ENCODE peak calls at places on chromosomes 16 and 17, in four cellular contexts. One of them, this sample, is unnamed.

GRCh38 chr16:68263559-68264127 is 683 bp upstream of the SLC7A6 start:
- DNase-seq in stomach: no peak
- DNase-seq in fibroblast of lung: no peak
- DNase-seq in AG04450: no peak
- DNase-seq in this sample: no peak

GRCh38 chr16:58503166-58503862 is 3.4 kb downstream of the NDRG4 start:
- DNase-seq in stomach: no peak
- DNase-seq in fibroblast of lung: no peak
- DNase-seq in AG04450: no peak
- DNase-seq in this sample: no peak

GRCh38 chr17:2025622-2026309 is 632 bp upstream of the RTN4RL1 start:
- DNase-seq in stomach: peak; percentile 81
- DNase-seq in fibroblast of lung: peak; percentile 54
- DNase-seq in AG04450: no peak
- DNase-seq in this sample: no peak

GRCh38 chr16:3945751-3946603 is 65.5 kb upstream of the CREBBP start:
- DNase-seq in stomach: peak; percentile 60
- DNase-seq in fibroblast of lung: peak; percentile 98
- DNase-seq in AG04450: peak; percentile 98
- DNase-seq in this sample: peak; percentile 96

GRCh38 chr16:64532117-64532516 is 589.7 kb downstream of the CDH11 start:
- DNase-seq in stomach: no peak
- DNase-seq in fibroblast of lung: no peak
- DNase-seq in AG04450: no peak
- DNase-seq in this sample: no peak

GRCh38 chr16:73092236-73092781 is 44.4 kb upstream of the ZFHX3 start:
- DNase-seq in stomach: no peak
- DNase-seq in fibroblast of lung: no peak
- DNase-seq in AG04450: no peak
- DNase-seq in this sample: no peak

GRCh38 chr16:68444058-68444657 is 4.2 kb downstream of the SMPD3 start:
- DNase-seq in stomach: peak; percentile 52
- DNase-seq in fibroblast of lung: peak; percentile 29
- DNase-seq in AG04450: no peak
- DNase-seq in this sample: no peak

GRCh38 chr17:35900693-35901487 is 20.7 kb upstream of the CCL5 start:
- DNase-seq in stomach: no peak
- DNase-seq in fibroblast of lung: no peak
- DNase-seq in AG04450: no peak
- DNase-seq in this sample: no peak

GRCh38 chr16:9798474-9798873 is 383.8 kb downstream of the GRIN2A start:
- DNase-seq in stomach: no peak
- DNase-seq in fibroblast of lung: peak; percentile 13
- DNase-seq in AG04450: no peak
- DNase-seq in this sample: no peak

GRCh38 chr17:67637901-67638641 is 79.7 kb upstream of the NOL11 start:
- DNase-seq in stomach: peak; percentile 86
- DNase-seq in fibroblast of lung: peak; percentile 42
- DNase-seq in AG04450: no peak
- DNase-seq in this sample: no peak

GRCh38 chr17:3602499-3602898 is 6.7 kb downstream of the TRPV1 start:
- DNase-seq in stomach: no peak
- DNase-seq in fibroblast of lung: peak; percentile 8
- DNase-seq in AG04450: no peak
- DNase-seq in this sample: no peak

GRCh38 chr16:27717726-27718125 is 167.8 kb downstream of the KATNIP start:
- DNase-seq in stomach: no peak
- DNase-seq in fibroblast of lung: no peak
- DNase-seq in AG04450: no peak
- DNase-seq in this sample: no peak

GRCh38 chr17:40344321-40345160 is 20.0 kb downstream of the GJD3 start:
- DNase-seq in stomach: no peak
- DNase-seq in fibroblast of lung: no peak
- DNase-seq in AG04450: no peak
- DNase-seq in this sample: no peak

GRCh38 chr17:42535400-42536047 is 517 bp upstream of the NAGLU start:
- DNase-seq in stomach: no peak
- DNase-seq in fibroblast of lung: no peak
- DNase-seq in AG04450: no peak
- DNase-seq in this sample: no peak

GRCh38 chr17:50206604-50207293 is 5.3 kb upstream of the COL1A1 start:
- DNase-seq in stomach: no peak
- DNase-seq in fibroblast of lung: peak; percentile 73
- DNase-seq in AG04450: no peak
- DNase-seq in this sample: no peak

GRCh38 chr17:2871720-2872119 is 75.5 kb downstream of the RAP1GAP2 start:
- DNase-seq in stomach: no peak
- DNase-seq in fibroblast of lung: no peak
- DNase-seq in AG04450: no peak
- DNase-seq in this sample: no peak

GRCh38 chr17:57080708-57081107 is 4.3 kb upstream of the AKAP1 start:
- DNase-seq in stomach: no peak
- DNase-seq in fibroblast of lung: no peak
- DNase-seq in AG04450: no peak
- DNase-seq in this sample: no peak

GRCh38 chr17:69898606-69899005 is 176.4 kb upstream of the KCNJ16 start:
- DNase-seq in stomach: no peak
- DNase-seq in fibroblast of lung: no peak
- DNase-seq in AG04450: no peak
- DNase-seq in this sample: no peak

GRCh38 chr17:38761612-38762011 is 9.1 kb downstream of the PSMB3 start:
- DNase-seq in stomach: no peak
- DNase-seq in fibroblast of lung: no peak
- DNase-seq in AG04450: no peak
- DNase-seq in this sample: no peak

GRCh38 chr16:66856801-66857200 is 12.6 kb downstream of the CA7 start:
- DNase-seq in stomach: no peak
- DNase-seq in fibroblast of lung: no peak
- DNase-seq in AG04450: no peak
- DNase-seq in this sample: no peak

GRCh38 chr16:57899771-57900661 is 70.9 kb downstream of the CNGB1 start:
- DNase-seq in stomach: peak; percentile 81
- DNase-seq in fibroblast of lung: peak; percentile 59
- DNase-seq in AG04450: peak; percentile 33
- DNase-seq in this sample: no peak

GRCh38 chr17:4583796-4584124 is 569 bp upstream of the SMTNL2 start:
- DNase-seq in stomach: no peak
- DNase-seq in fibroblast of lung: no peak
- DNase-seq in AG04450: no peak
- DNase-seq in this sample: no peak

GRCh38 chr17:48510761-48511604 is 19.8 kb downstream of the HOXB1 start:
- DNase-seq in stomach: no peak
- DNase-seq in fibroblast of lung: peak; percentile 40
- DNase-seq in AG04450: no peak
- DNase-seq in this sample: peak; percentile 44

GRCh38 chr17:42227849-42228696 is 33.8 kb upstream of the GHDC start:
- DNase-seq in stomach: no peak
- DNase-seq in fibroblast of lung: no peak
- DNase-seq in AG04450: no peak
- DNase-seq in this sample: no peak

GRCh38 chr17:40311575-40311974 is 2.6 kb downstream of the RARA start:
- DNase-seq in stomach: peak; percentile 61
- DNase-seq in fibroblast of lung: no peak
- DNase-seq in AG04450: no peak
- DNase-seq in this sample: no peak

GRCh38 chr17:16352303-16352837 is 899 bp downstream of the CENPV start:
- DNase-seq in stomach: peak; percentile 48
- DNase-seq in fibroblast of lung: peak; percentile 42
- DNase-seq in AG04450: no peak
- DNase-seq in this sample: no peak

GRCh38 chr17:64492481-64493109 is 4.3 kb downstream of the POLG2 start:
- DNase-seq in stomach: no peak
- DNase-seq in fibroblast of lung: no peak
- DNase-seq in AG04450: no peak
- DNase-seq in this sample: no peak
- TF ChIP-seq CTCF in stomach: no peak
- TF ChIP-seq CTCF in fibroblast of lung: peak; percentile 64
- TF ChIP-seq CTCF in AG04450: peak; percentile 60
- TF ChIP-seq CTCF in this sample: peak; percentile 34

GRCh38 chr17:6084226-6085161 is 14.3 kb downstream of the WSCD1 start:
- DNase-seq in stomach: no peak
- DNase-seq in fibroblast of lung: no peak
- DNase-seq in AG04450: no peak
- DNase-seq in this sample: no peak

GRCh38 chr17:6079155-6079554 is 9.0 kb downstream of the WSCD1 start:
- DNase-seq in stomach: no peak
- DNase-seq in fibroblast of lung: peak; percentile 33
- DNase-seq in AG04450: no peak
- DNase-seq in this sample: no peak

GRCh38 chr17:6080711-6081430 is 10.7 kb downstream of the WSCD1 start:
- DNase-seq in stomach: no peak
- DNase-seq in fibroblast of lung: no peak
- DNase-seq in AG04450: no peak
- DNase-seq in this sample: no peak

GRCh38 chr17:6079960-6080359 is 9.8 kb downstream of the WSCD1 start:
- DNase-seq in stomach: no peak
- DNase-seq in fibroblast of lung: no peak
- DNase-seq in AG04450: no peak
- DNase-seq in this sample: no peak

DNA sequence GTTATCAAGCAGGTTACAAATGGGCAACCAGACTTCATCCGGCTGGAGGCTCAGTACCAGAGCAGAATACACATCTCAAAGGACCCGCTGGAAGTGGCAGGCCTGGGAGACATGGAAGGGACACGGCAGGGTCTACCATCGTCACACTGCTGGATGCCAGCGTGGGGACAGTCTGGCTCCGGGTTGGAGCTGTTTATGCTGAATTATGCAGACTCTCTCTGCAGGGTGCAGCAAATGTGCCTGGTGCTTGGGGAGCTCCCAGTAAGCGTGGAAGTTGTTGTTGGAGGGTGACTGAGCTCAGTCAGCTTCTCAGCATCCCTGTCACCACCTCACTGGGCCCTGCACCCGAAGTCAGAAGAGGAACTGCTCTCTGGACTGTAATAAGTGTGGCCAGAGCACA is 12.2 kb downstream of the WSCD1 start:
- DNase-seq in stomach: no peak
- DNase-seq in fibroblast of lung: no peak
- DNase-seq in AG04450: no peak
- DNase-seq in this sample: no peak
- TF ChIP-seq CTCF in stomach: no peak
- TF ChIP-seq CTCF in fibroblast of lung: no peak
- TF ChIP-seq CTCF in AG04450: no peak
- TF ChIP-seq CTCF in this sample: no peak

DNA sequence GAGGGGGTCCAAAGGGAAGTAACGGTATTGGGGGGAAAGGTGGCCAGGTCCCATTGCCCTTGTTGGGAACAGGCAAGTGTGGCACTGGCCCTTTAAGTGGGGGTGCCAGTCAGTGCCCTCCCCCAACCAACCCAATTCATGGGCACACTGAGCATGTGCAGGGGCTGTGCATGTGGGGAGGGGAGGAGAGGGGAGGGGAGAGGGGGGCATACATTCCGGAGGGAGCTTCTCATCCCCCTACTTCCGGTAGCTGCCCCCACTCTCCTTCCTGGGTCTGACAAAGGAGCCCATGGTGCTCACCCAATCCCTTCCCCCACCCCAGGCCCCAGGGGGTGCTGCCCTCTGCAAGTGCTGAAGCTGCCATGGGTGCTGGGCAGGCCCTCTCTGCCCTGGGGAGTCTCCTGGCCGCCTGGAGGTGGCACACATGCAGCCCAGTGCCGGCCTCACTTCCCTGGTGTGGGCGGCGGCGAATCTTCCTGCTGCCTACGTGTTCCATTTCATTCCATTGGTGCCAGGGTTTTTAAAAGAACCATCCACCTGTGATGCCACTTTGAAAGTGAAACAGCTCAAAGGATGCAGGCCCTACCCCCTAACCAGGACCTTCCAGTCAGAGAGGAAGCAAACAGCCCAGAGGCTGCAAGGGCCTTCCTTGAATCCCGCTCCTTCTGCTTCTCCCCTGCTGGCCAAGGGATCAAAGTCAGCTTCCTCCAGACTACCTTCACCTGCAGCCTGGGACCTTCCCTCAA is 11.0 kb downstream of the HEXIM2 start:
- DNase-seq in stomach: peak; percentile 69
- DNase-seq in fibroblast of lung: peak; percentile 85
- DNase-seq in AG04450: no peak
- DNase-seq in this sample: peak; percentile 74
- TF ChIP-seq CTCF in stomach: no peak
- TF ChIP-seq CTCF in fibroblast of lung: no peak
- TF ChIP-seq CTCF in AG04450: no peak
- TF ChIP-seq CTCF in this sample: no peak

DNA sequence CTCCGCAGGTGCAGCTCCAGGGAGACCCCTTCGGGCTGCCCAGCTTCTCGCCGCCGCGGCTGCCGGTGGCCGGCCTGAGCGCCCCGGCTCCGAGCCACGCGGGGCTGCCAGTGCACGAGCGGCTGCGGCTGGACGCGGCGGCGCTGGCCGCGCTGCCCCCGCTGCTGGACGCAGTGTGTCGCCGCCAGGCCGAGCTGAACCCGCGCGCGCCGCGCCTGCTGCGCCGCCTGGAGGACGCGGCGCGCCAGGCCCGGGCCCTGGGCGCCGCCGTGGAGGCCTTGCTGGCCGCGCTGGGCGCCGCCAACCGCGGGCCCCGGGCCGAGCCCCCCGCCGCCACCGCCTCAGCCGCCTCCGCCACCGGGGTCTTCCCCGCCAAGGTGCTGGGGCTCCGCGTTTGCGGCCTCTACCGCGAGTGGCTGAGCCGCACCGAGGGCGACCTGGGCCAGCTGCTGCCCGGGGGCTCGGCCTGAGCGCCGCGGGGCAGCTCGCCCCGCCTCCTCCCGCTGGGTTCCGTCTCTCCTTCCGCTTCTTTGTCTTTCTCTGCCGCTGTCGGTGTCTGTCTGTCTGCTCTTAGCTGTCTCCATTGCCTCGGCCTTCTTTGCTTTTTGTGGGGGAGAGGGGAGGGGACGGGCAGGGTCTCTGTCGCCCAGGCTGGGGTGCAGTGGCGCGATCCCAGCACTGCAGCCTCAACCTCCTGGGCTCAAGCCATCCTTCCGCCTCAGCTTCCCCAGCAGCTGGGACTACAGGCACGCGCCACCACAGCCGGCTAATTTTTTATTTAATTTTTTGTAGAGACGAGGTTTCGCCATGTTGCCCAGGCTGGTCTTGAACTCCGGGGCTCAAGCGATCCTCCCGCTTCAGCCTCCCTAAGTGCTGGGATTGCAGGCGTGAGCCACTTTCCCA is 5.9 kb downstream of the CTF1 start:
- DNase-seq in stomach: peak; percentile 77
- DNase-seq in fibroblast of lung: peak; percentile 64
- DNase-seq in AG04450: no peak
- DNase-seq in this sample: no peak
- TF ChIP-seq CTCF in stomach: no peak
- TF ChIP-seq CTCF in fibroblast of lung: no peak
- TF ChIP-seq CTCF in AG04450: no peak
- TF ChIP-seq CTCF in this sample: no peak

GRCh38 chr16:85825326-85825725 is 25.8 kb downstream of the COX4I1 start:
- DNase-seq in stomach: no peak
- DNase-seq in fibroblast of lung: no peak
- DNase-seq in AG04450: no peak
- DNase-seq in this sample: no peak
- TF ChIP-seq CTCF in stomach: no peak
- TF ChIP-seq CTCF in fibroblast of lung: no peak
- TF ChIP-seq CTCF in AG04450: no peak
- TF ChIP-seq CTCF in this sample: no peak

This sample was measured in AG09319.